ENCODE peak calls at places on chromosomes 5 and 9, in five cellular contexts. Q is neural crest cell; U is activated CD4-positive, CD25-positive, alpha-beta regulatory T cell; K is RCC 7860; C is HS-27A. B is an unnamed sample.

GRCh38 chr5:154860123-154860522 is 1.7 kb downstream of the CNOT8 start:
- DNase-seq in Q (no peak), U (no peak), K (peak; percentile 59), C (no peak), B (no peak)

GRCh38 chr5:431001-431710 is 11.8 kb upstream of the EXOC3 start:
- DNase-seq in Q (peak; percentile 69), U (peak; percentile 15), K (no peak), C (no peak), B (no peak)

GRCh38 chr5:135833961-135834638 is 363 bp upstream of the SLC25A48 start:
- DNase-seq in Q (no peak), U (no peak), K (no peak), C (no peak), B (no peak)

GRCh38 chr5:154368041-154368800 is 77.6 kb upstream of the SAP30L start:
- DNase-seq in Q (no peak), U (no peak), K (peak; percentile 87), C (peak; percentile 80), B (peak; percentile 89)

GRCh38 chr9:119365291-119366027 is 3.8 kb downstream of the BRINP1 start:
- DNase-seq in Q (peak; percentile 65), U (no peak), K (peak; percentile 43), C (no peak), B (no peak)

GRCh38 chr9:15308511-15308910 is 1.5 kb upstream of the TTC39B start:
- DNase-seq in Q (no peak), U (no peak), K (no peak), C (no peak), B (no peak)

GRCh38 chr9:22241611-22242010 is 205.0 kb upstream of the DMRTA1 start:
- DNase-seq in Q (no peak), U (no peak), K (no peak), C (no peak), B (no peak)

GRCh38 chr5:133142782-133143181 is 91.0 kb downstream of the HSPA4 start:
- DNase-seq in Q (no peak), U (no peak), K (no peak), C (no peak), B (no peak)

GRCh38 chr5:80761176-80761575 is 106.4 kb upstream of the DHFR start:
- DNase-seq in Q (no peak), U (no peak), K (no peak), C (no peak), B (no peak)

GRCh38 chr9:23563497-23563896 is 262.5 kb downstream of the ELAVL2 start:
- DNase-seq in Q (no peak), U (no peak), K (no peak), C (no peak), B (no peak)

GRCh38 chr5:173573126-173573960 is 43.1 kb downstream of the BOD1 start:
- DNase-seq in Q (peak; percentile 90), U (peak; percentile 42), K (peak; percentile 49), C (no peak), B (no peak)

GRCh38 chr5:142795246-142795645 is 25.1 kb downstream of the ARHGAP26 start:
- DNase-seq in Q (no peak), U (no peak), K (no peak), C (no peak), B (no peak)